ENCODE peak calls at places on chromosomes 13 and 19, in five cellular contexts. C is CD8-positive, alpha-beta memory T cell; U is IMR-90; B is lung microvascular endothelial cell; L is occipital lobe. Z is an unnamed sample.

GRCh38 chr13:31038834-31039552 is 106.5 kb downstream of the TEX26 start:
- DNase-seq in U (peak; percentile 44), L (no peak), B (no peak), C (no peak), Z (peak; percentile 16)

GRCh38 chr13:78341032-78341431 is 262.3 kb downstream of the POU4F1 start:
- DNase-seq in L (no peak), C (no peak), U (no peak), B (no peak), Z (no peak)

GRCh38 chr13:30552567-30552966 is 65.2 kb upstream of the USPL1 start:
- DNase-seq in U (no peak), L (no peak), B (no peak), C (no peak), Z (no peak)

GRCh38 chr13:47299316-47299715 is 402.5 kb upstream of the HTR2A start:
- DNase-seq in C (no peak), U (peak; percentile 47), B (no peak), L (no peak), Z (peak; percentile 32)

GRCh38 chr13:101053694-101054093 is 362.6 kb downstream of the NALCN start:
- DNase-seq in L (no peak), B (no peak), U (peak; percentile 14), C (no peak), Z (no peak)

GRCh38 chr19:19232231-19232630 is 20.5 kb downstream of the NCAN start:
- DNase-seq in B (no peak), C (no peak), L (no peak), U (no peak), Z (no peak)

GRCh38 chr19:38686530-38686888 is 39.1 kb downstream of the ACTN4 start:
- DNase-seq in U (no peak), B (no peak), C (peak; percentile 48), L (no peak), Z (no peak)

GRCh38 chr19:2982983-2983350 is 5.6 kb downstream of the TLE6 start:
- DNase-seq in C (no peak), L (peak; percentile 44), U (peak; percentile 68), B (peak; percentile 90), Z (peak; percentile 86)

GRCh38 chr13:112756967-112757758 is 67.3 kb downstream of the ATP11A start:
- DNase-seq in U (no peak), B (no peak), C (no peak), L (peak; percentile 67), Z (no peak)

GRCh38 chr19:10421240-10421948 is 1.1 kb downstream of the PDE4A start:
- DNase-seq in U (no peak), B (no peak), C (no peak), L (no peak), Z (no peak)

GRCh38 chr13:30736461-30736860 is 1.1 kb downstream of the ALOX5AP start:
- DNase-seq in U (no peak), L (no peak), C (no peak), B (no peak), Z (no peak)

GRCh38 chr19:41911889-41912731 is 16.1 kb downstream of the ERFL start:
- DNase-seq in B (no peak), L (no peak), C (no peak), U (no peak), Z (no peak)

GRCh38 chr19:7078007-7078406 is 8.5 kb downstream of the ZNF557 start:
- DNase-seq in C (no peak), B (no peak), U (no peak), L (no peak), Z (peak; percentile 30)

GRCh38 chr19:40381321-40381720 is 8.7 kb downstream of the HIPK4 start:
- DNase-seq in U (no peak), B (peak; percentile 19), L (no peak), C (no peak), Z (no peak)

GRCh38 chr13:113412440-113412839 is 40.8 kb downstream of the ADPRHL1 start:
- DNase-seq in L (no peak), C (no peak), B (no peak), U (no peak), Z (no peak)

GRCh38 chr19:36973844-36974195 is 57.7 kb downstream of the ZNF568 start:
- DNase-seq in L (peak; percentile 17), B (no peak), C (no peak), U (no peak), Z (no peak)

GRCh38 chr13:33940898-33941297 is 122.9 kb downstream of the RFC3 start:
- DNase-seq in L (no peak), U (peak; percentile 4), C (no peak), B (peak; percentile 2), Z (no peak)

GRCh38 chr13:69595181-69595580 is 512.4 kb upstream of the ATXN8OS start:
- DNase-seq in U (no peak), C (no peak), B (no peak), L (no peak), Z (no peak)

GRCh38 chr13:109968876-109969577 is 182.6 kb upstream of the IRS2 start:
- DNase-seq in U (no peak), B (no peak), C (no peak), L (no peak), Z (peak; percentile 26)

GRCh38 chr13:87887459-87888123 is 216.4 kb downstream of the SLITRK5 start:
- DNase-seq in C (no peak), U (no peak), B (no peak), L (no peak), Z (no peak)